ENCODE peak calls at places on chromosomes 1 and 21, in four cellular contexts. T, Z, Y and F are unnamed samples.

GRCh38 chr1:235012436-235013210 is 116.0 kb downstream of the TOMM20 start:
- DNase-seq in Z (no peak), T (no peak), Y (no peak), F (no peak)

GRCh38 chr21:25062061-25062460 is 545.2 kb downstream of the MRPL39 start:
- DNase-seq in Y (no peak), Z (no peak), T (no peak), F (no peak)

GRCh38 chr1:22236900-22237299 is 94.0 kb upstream of the WNT4 start:
- DNase-seq in T (no peak), Z (no peak), Y (no peak), F (peak; percentile 14)

GRCh38 chr21:35980821-35981220 is 79.5 kb downstream of the SETD4 start:
- DNase-seq in Z (no peak), T (no peak), Y (no peak), F (no peak)

GRCh38 chr1:1086911-1087341 is 12.8 kb upstream of the RNF223 start:
- DNase-seq in Z (no peak), Y (peak; percentile 9), T (no peak), F (no peak)

GRCh38 chr1:166379447-166379846 is 212.6 kb upstream of the FAM78B start:
- DNase-seq in Y (no peak), T (no peak), Z (no peak), F (peak; percentile 74)

GRCh38 chr1:116916533-116917460 is 7.1 kb downstream of the PTGFRN start:
- DNase-seq in T (peak; percentile 26), Z (no peak), Y (no peak), F (no peak)

GRCh38 chr21:45228171-45228641 is 59.5 kb downstream of the POFUT2 start:
- DNase-seq in Z (no peak), T (peak; percentile 41), Y (no peak), F (no peak)

GRCh38 chr1:117147856-117148588 is 26.5 kb upstream of the TRIM45 start:
- DNase-seq in Y (no peak), Z (no peak), T (no peak), F (no peak)

GRCh38 chr21:31571879-31572278 is 87.6 kb upstream of the SOD1 start:
- DNase-seq in T (no peak), Z (no peak), Y (no peak), F (no peak)

GRCh38 chr1:175373786-175374623 is 181.4 kb upstream of the KIAA0040 start:
- DNase-seq in Z (peak; percentile 51), Y (no peak), T (no peak), F (no peak)

GRCh38 chr1:34597877-34598514 is 156.9 kb upstream of the GJB5 start:
- DNase-seq in Z (peak; percentile 65), T (peak; percentile 73), Y (peak; percentile 16), F (peak; percentile 45)

GRCh38 chr1:4172659-4173599 is 272.9 kb upstream of the C1orf174 start:
- DNase-seq in Z (peak; percentile 54), T (no peak), Y (no peak), F (no peak)

GRCh38 chr1:149997585-149998262 is 12.8 kb downstream of the OTUD7B start:
- DNase-seq in Y (no peak), Z (peak; percentile 92), T (no peak), F (no peak)

GRCh38 chr1:72845342-72845741 is 563.0 kb upstream of the NEGR1 start:
- DNase-seq in Z (peak; percentile 18), T (no peak), Y (no peak), F (no peak)

GRCh38 chr1:34190692-34191091 is 14.0 kb downstream of the C1orf94 start:
- DNase-seq in T (no peak), Y (no peak), Z (peak; percentile 22), F (no peak)

GRCh38 chr1:178724386-178724733 is 684 bp upstream of the RALGPS2 start:
- DNase-seq in Y (no peak), Z (peak; percentile 15), T (no peak), F (no peak)

GRCh38 chr21:25964009-25964408 is 206.6 kb downstream of the APP start:
- DNase-seq in Z (peak; percentile 1), T (peak; percentile 36), Y (no peak), F (no peak)

GRCh38 chr1:16067127-16067768 is 6.2 kb downstream of the FAM131C start:
- DNase-seq in Y (no peak), Z (no peak), T (no peak), F (no peak)

GRCh38 chr1:39655578-39656268 is 16.2 kb downstream of the NT5C1A start:
- DNase-seq in Y (no peak), Z (no peak), T (no peak), F (no peak)

GRCh38 chr1:46244656-46245371 is 2.7 kb upstream of the RAD54L start:
- DNase-seq in Z (peak; percentile 52), T (no peak), Y (no peak), F (no peak)

GRCh38 chr1:216054593-216054992 is 368.7 kb downstream of the USH2A start:
- DNase-seq in Z (no peak), Y (no peak), T (no peak), F (no peak)

GRCh38 chr1:31977361-31978131 is 36.1 kb upstream of the KHDRBS1 start:
- DNase-seq in Y (no peak), Z (peak; percentile 44), T (no peak), F (no peak)

GRCh38 chr21:42942244-42942643 is 16.8 kb upstream of the ERVH48-1 start:
- DNase-seq in Y (no peak), T (no peak), Z (no peak), F (no peak)

GRCh38 chr1:32094721-32095521 is 12.9 kb upstream of the KPNA6 start:
- DNase-seq in Y (no peak), T (no peak), Z (no peak), F (no peak)

GRCh38 chr1:151867785-151868403 is 14.4 kb upstream of the THEM5 start:
- DNase-seq in Z (peak; percentile 81), Y (no peak), T (no peak), F (no peak)

GRCh38 chr1:47816325-47817071 is 180.7 kb downstream of the TRABD2B start:
- DNase-seq in T (no peak), Y (no peak), Z (no peak), F (no peak)

GRCh38 chr1:41617336-41617735 is 132.9 kb upstream of the EDN2 start:
- DNase-seq in Y (no peak), T (no peak), Z (no peak), F (no peak)

GRCh38 chr1:59204001-59204400 is 92.9 kb upstream of the FGGY start:
- DNase-seq in T (peak; percentile 53), Z (peak; percentile 27), Y (no peak), F (peak; percentile 27)

GRCh38 chr1:198179556-198179981 is 22.8 kb downstream of the NEK7 start:
- DNase-seq in Z (peak; percentile 75), T (no peak), Y (no peak), F (no peak)

GRCh38 chr1:109091196-109092193 is 931 bp downstream of the TMEM167B start:
- DNase-seq in T (no peak), Y (no peak), Z (peak; percentile 74), F (no peak)

GRCh38 chr1:3287656-3288160 is 166.8 kb upstream of the ARHGEF16 start:
- DNase-seq in T (no peak), Z (no peak), Y (no peak), F (no peak)

DNA sequence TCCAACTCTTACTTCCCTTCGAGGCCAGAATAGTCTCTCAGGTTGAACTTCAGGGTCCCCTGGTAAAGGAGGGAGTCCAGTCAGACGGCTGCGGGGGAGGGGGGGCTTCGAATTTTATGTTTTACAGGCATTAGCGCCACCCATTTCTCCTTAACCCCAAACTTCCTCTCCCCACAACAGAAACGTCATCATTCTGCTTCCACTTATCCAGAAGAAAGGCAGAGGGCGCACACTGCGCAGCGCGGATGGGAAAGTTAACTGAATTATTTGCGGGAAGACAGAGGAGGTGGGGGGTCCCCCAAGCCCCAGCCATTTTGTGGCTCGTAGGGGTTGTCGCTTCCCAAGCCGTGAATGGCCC is 529 bp upstream of the PRMT2 start:
- DNase-seq in Z (peak; percentile 96), T (peak; percentile 52), Y (peak; percentile 85), F (no peak)
- TF ChIP-seq CTCF in Z (no peak), T (no peak), Y (peak; percentile 22), F (peak; percentile 43)

GRCh38 chr1:226223157-226223785 is at the start of gene MIXL1:
- DNase-seq in Z (no peak), T (no peak), Y (no peak), F (no peak)
- TF ChIP-seq POLR2A in Z (no peak), T (no peak), Y (no peak), F (no peak)

DNA sequence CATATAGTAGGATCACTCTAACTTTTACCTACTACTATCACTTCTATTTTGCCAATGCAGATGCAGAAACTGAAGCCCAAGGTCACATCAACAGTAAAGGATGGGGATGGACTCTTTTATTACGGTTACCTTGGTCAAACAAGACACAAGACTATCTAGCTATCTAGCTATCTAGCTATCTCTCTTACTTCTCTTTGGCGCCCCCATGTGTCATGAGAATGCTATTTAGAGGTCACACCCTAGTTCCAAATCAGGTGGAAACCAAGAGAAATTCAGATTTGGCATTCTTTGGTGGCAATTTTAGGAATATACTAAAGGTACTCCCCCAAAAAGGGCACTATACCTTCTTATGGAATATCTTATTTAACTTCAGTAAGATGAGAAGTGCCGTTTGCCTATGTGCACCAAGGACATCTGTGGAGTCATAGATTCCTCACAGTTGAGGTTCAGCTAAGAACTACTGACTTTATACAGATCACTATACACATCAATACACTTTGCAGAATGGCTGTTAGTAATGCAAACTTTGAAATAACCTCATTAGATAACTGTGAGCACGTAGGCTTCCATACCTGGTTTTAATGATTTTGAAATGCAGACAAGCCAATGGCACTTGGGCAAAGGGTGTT is 6.7 kb downstream of the ZNF648 start:
- DNase-seq in Z (peak; percentile 65), Y (no peak), T (peak; percentile 47), F (no peak)
- TF ChIP-seq CTCF in Z (peak; percentile 81), Y (no peak), T (peak; percentile 36), F (peak; percentile 42)

GRCh38 chr1:192936313-192937018 is 122.7 kb downstream of the UCHL5 start:
- DNase-seq in T (no peak), Z (peak; percentile 64), Y (no peak), F (no peak)

GRCh38 chr1:192939440-192939839 is 119.7 kb downstream of the UCHL5 start:
- DNase-seq in T (no peak), Z (no peak), Y (no peak), F (no peak)

GRCh38 chr1:192929606-192930005 is 120.8 kb downstream of the RGS2 start:
- DNase-seq in Y (no peak), T (no peak), Z (peak; percentile 45), F (no peak)

GRCh38 chr1:192937128-192937527 is 122.0 kb downstream of the UCHL5 start:
- DNase-seq in Z (no peak), Y (no peak), T (no peak), F (no peak)

GRCh38 chr1:192933744-192934143 is 124.9 kb downstream of the RGS2 start:
- DNase-seq in T (no peak), Y (no peak), Z (no peak), F (no peak)
- TF ChIP-seq POLR2A in T (no peak), Y (no peak), Z (no peak), F (no peak)

DNA sequence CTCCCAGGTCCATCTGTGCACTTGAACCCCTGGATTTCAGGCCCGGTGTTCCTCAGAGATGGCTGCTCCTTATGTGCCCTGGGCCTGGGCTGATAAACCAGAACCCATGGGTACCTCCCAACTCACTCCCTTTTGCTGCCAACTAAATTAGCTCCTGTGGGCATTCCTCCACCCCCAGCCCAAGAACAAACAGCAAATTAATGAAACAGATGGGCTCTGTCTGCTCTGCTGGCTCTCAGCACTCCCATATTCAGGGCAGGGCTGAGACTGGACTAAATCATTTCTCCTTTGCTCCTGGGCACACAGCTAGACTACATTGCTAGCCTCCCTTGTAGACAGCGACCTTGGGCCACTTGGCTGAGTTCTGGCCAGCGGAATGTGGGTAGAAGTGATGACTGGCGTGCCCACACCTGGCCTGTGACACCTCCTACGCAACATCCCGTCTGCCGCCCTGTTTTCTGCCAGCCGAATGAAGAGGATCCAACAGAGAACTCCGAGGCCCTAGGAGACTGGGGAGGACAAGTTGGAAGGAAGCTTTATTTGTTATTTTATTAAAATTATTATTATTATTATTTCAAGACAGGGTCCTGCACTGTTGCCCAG is 101.9 kb upstream of the DISP3 start:
- DNase-seq in Y (no peak), Z (no peak), T (no peak), F (no peak)
- TF ChIP-seq CTCF in Y (no peak), Z (no peak), T (no peak), F (no peak)